ENCODE peak calls at places on chromosome 12, in six cellular contexts. One of them, this sample, is unnamed.

GRCh38 chr12:130752692-130753230 is 36.7 kb upstream of the RIMBP2 start:
- DNase-seq in stimulated activated CD4-positive, alpha-beta T cell treated with anti-CD3 and anti-CD28 coated beads, TNF-alpha, amount 100 ng/mL, for 24 hours: no peak
- DNase-seq in HTR-8/SVneo: no peak
- DNase-seq in GF-D8: no peak
- DNase-seq in NCI-H1092: no peak
- DNase-seq in spleen: no peak
- DNase-seq in this sample: no peak

GRCh38 chr12:56128669-56129209 is 672 bp downstream of the ESYT1 start:
- DNase-seq in stimulated activated CD4-positive, alpha-beta T cell treated with anti-CD3 and anti-CD28 coated beads, TNF-alpha, amount 100 ng/mL, for 24 hours: no peak
- DNase-seq in HTR-8/SVneo: no peak
- DNase-seq in GF-D8: no peak
- DNase-seq in NCI-H1092: no peak
- DNase-seq in spleen: peak
- DNase-seq in this sample: no peak

GRCh38 chr12:116164976-116165425 is 112.5 kb downstream of the MED13L start:
- DNase-seq in stimulated activated CD4-positive, alpha-beta T cell treated with anti-CD3 and anti-CD28 coated beads, TNF-alpha, amount 100 ng/mL, for 24 hours: no peak
- DNase-seq in HTR-8/SVneo: no peak
- DNase-seq in GF-D8: no peak
- DNase-seq in NCI-H1092: no peak
- DNase-seq in spleen: no peak
- DNase-seq in this sample: peak

GRCh38 chr12:62468394-62468793 is 1.8 kb downstream of the MON2 start:
- DNase-seq in stimulated activated CD4-positive, alpha-beta T cell treated with anti-CD3 and anti-CD28 coated beads, TNF-alpha, amount 100 ng/mL, for 24 hours: no peak
- DNase-seq in HTR-8/SVneo: no peak
- DNase-seq in GF-D8: no peak
- DNase-seq in NCI-H1092: no peak
- DNase-seq in spleen: no peak
- DNase-seq in this sample: no peak

GRCh38 chr12:19199322-19199721 is 69.8 kb downstream of the PLEKHA5 start:
- DNase-seq in stimulated activated CD4-positive, alpha-beta T cell treated with anti-CD3 and anti-CD28 coated beads, TNF-alpha, amount 100 ng/mL, for 24 hours: no peak
- DNase-seq in HTR-8/SVneo: no peak
- DNase-seq in GF-D8: no peak
- DNase-seq in NCI-H1092: no peak
- DNase-seq in spleen: no peak
- DNase-seq in this sample: no peak

GRCh38 chr12:51846911-51847829 is 1.3 kb downstream of the FIGNL2 start:
- DNase-seq in stimulated activated CD4-positive, alpha-beta T cell treated with anti-CD3 and anti-CD28 coated beads, TNF-alpha, amount 100 ng/mL, for 24 hours: peak
- DNase-seq in HTR-8/SVneo: peak
- DNase-seq in GF-D8: no peak
- DNase-seq in NCI-H1092: no peak
- DNase-seq in spleen: peak
- DNase-seq in this sample: no peak

GRCh38 chr12:30696486-30696885 is 817 bp upstream of the IPO8 start:
- DNase-seq in stimulated activated CD4-positive, alpha-beta T cell treated with anti-CD3 and anti-CD28 coated beads, TNF-alpha, amount 100 ng/mL, for 24 hours: no peak
- DNase-seq in HTR-8/SVneo: no peak
- DNase-seq in GF-D8: no peak
- DNase-seq in NCI-H1092: no peak
- DNase-seq in spleen: peak
- DNase-seq in this sample: no peak

GRCh38 chr12:2813573-2814185 is 1.2 kb downstream of the ITFG2 start:
- DNase-seq in stimulated activated CD4-positive, alpha-beta T cell treated with anti-CD3 and anti-CD28 coated beads, TNF-alpha, amount 100 ng/mL, for 24 hours: peak
- DNase-seq in HTR-8/SVneo: peak
- DNase-seq in GF-D8: peak
- DNase-seq in NCI-H1092: peak
- DNase-seq in spleen: peak
- DNase-seq in this sample: no peak

GRCh38 chr12:120496353-120497340 is 734 bp downstream of the DYNLL1 start:
- DNase-seq in stimulated activated CD4-positive, alpha-beta T cell treated with anti-CD3 and anti-CD28 coated beads, TNF-alpha, amount 100 ng/mL, for 24 hours: peak
- DNase-seq in HTR-8/SVneo: peak
- DNase-seq in GF-D8: peak
- DNase-seq in NCI-H1092: no peak
- DNase-seq in spleen: peak
- DNase-seq in this sample: no peak

GRCh38 chr12:112096667-112097066 is 11.9 kb downstream of the NAA25 start:
- DNase-seq in stimulated activated CD4-positive, alpha-beta T cell treated with anti-CD3 and anti-CD28 coated beads, TNF-alpha, amount 100 ng/mL, for 24 hours: peak
- DNase-seq in HTR-8/SVneo: no peak
- DNase-seq in GF-D8: no peak
- DNase-seq in NCI-H1092: no peak
- DNase-seq in spleen: no peak
- DNase-seq in this sample: peak

GRCh38 chr12:27081668-27082091 is 698 bp downstream of the C12orf71 start:
- DNase-seq in stimulated activated CD4-positive, alpha-beta T cell treated with anti-CD3 and anti-CD28 coated beads, TNF-alpha, amount 100 ng/mL, for 24 hours: no peak
- DNase-seq in HTR-8/SVneo: peak
- DNase-seq in GF-D8: no peak
- DNase-seq in NCI-H1092: no peak
- DNase-seq in spleen: no peak
- DNase-seq in this sample: peak

GRCh38 chr12:14454098-14454907 is 88.8 kb downstream of the ATF7IP start:
- DNase-seq in stimulated activated CD4-positive, alpha-beta T cell treated with anti-CD3 and anti-CD28 coated beads, TNF-alpha, amount 100 ng/mL, for 24 hours: no peak
- DNase-seq in HTR-8/SVneo: peak
- DNase-seq in GF-D8: peak
- DNase-seq in NCI-H1092: peak
- DNase-seq in spleen: no peak
- DNase-seq in this sample: peak

GRCh38 chr12:107513184-107513583 is 172.4 kb upstream of the PWP1 start:
- DNase-seq in stimulated activated CD4-positive, alpha-beta T cell treated with anti-CD3 and anti-CD28 coated beads, TNF-alpha, amount 100 ng/mL, for 24 hours: no peak
- DNase-seq in HTR-8/SVneo: no peak
- DNase-seq in GF-D8: no peak
- DNase-seq in NCI-H1092: no peak
- DNase-seq in spleen: no peak
- DNase-seq in this sample: no peak

GRCh38 chr12:22130671-22131070 is 84.7 kb downstream of the CMAS start:
- DNase-seq in stimulated activated CD4-positive, alpha-beta T cell treated with anti-CD3 and anti-CD28 coated beads, TNF-alpha, amount 100 ng/mL, for 24 hours: no peak
- DNase-seq in HTR-8/SVneo: no peak
- DNase-seq in GF-D8: no peak
- DNase-seq in NCI-H1092: no peak
- DNase-seq in spleen: no peak
- DNase-seq in this sample: peak

This sample was measured in epithelial cell of prostate.